ENCODE peak calls at places on chromosomes 7 and 10, in five cellular contexts. C is H9, T is H1, H is trophoblast cell, I is mesenchymal stem cell. O is an unnamed sample.

GRCh38 chr10:126841341-126841902 is 63.8 kb upstream of the DOCK1 start:
- DNase-seq in H (no peak), I (no peak), T (no peak), C (no peak), O (no peak)

GRCh38 chr10:30294506-30295280 is 54.4 kb downstream of the MTPAP start:
- DNase-seq in C (no peak), H (no peak), T (no peak), I (no peak), O (no peak)

GRCh38 chr7:105487559-105488218 is 34.4 kb downstream of the PUS7 start:
- DNase-seq in I (peak; percentile 82), C (no peak), T (no peak), H (peak; percentile 56), O (peak; percentile 2)

GRCh38 chr7:22332481-22332880 is 24.5 kb downstream of the RAPGEF5 start:
- DNase-seq in H (no peak), T (no peak), C (no peak), I (no peak), O (no peak)

GRCh38 chr10:91596821-91597396 is 36.0 kb downstream of the PPP1R3C start:
- DNase-seq in I (peak; percentile 74), T (no peak), C (no peak), H (no peak), O (no peak)

GRCh38 chr7:128409435-128410091 is at the start of gene IMPDH1:
- DNase-seq in T (no peak), I (peak; percentile 86), C (peak; percentile 92), H (peak; percentile 71), O (peak; percentile 86)

GRCh38 chr10:63720072-63720537 is 198.9 kb downstream of the REEP3 start:
- DNase-seq in I (peak; percentile 49), C (peak; percentile 57), H (peak; percentile 88), T (no peak), O (peak; percentile 52)

GRCh38 chr10:50807851-50808776 is 68.4 kb downstream of the ASAH2B start:
- DNase-seq in I (peak; percentile 4), T (no peak), H (peak; percentile 4), C (no peak), O (no peak)

GRCh38 chr7:6530626-6531491 is 20.4 kb downstream of the GRID2IP start:
- DNase-seq in C (peak; percentile 76), T (no peak), H (no peak), I (no peak), O (no peak)

GRCh38 chr10:6659451-6659850 is 79.4 kb upstream of the PRKCQ start:
- DNase-seq in T (no peak), H (peak; percentile 67), I (no peak), C (no peak), O (no peak)
- H3K18ac ChIP-seq in T (no peak overlapping the region), H (no peak overlapping the region), I (no peak overlapping the region), C (no peak overlapping the region), O (no peak overlapping the region)

DNA sequence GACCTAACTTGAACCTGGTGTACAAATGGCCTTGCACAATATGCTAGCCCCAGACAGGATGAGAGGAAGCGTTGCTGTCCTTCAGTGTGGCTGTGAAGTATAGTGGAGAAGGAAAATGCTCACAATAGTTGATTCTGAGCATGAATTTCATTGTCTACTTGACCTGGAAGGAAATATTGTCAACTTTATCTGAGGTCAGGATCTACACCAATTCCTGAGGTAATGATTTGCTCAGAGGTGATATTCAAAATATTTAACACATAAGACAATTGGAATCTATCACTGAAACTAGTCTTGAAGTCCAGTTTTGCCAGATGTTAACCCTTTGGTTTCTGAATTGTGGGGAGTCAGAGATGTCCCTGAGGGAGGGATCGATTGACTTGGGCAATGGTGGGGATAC is 20.9 kb upstream of the ICA1 start:
- DNase-seq in H (peak; percentile 48), I (no peak), C (no peak), T (no peak), O (no peak)
- H2BK12ac ChIP-seq in H (no peak overlapping the region), I (no peak overlapping the region), C (no peak overlapping the region), T (no peak overlapping the region), O (no peak overlapping the region)

GRCh38 chr7:66630529-66630928 is 1.8 kb downstream of the KCTD7 start:
- DNase-seq in H (no peak), C (no peak), I (no peak), T (no peak), O (no peak)
- H2AK5ac ChIP-seq in H (no peak overlapping the region), C (no peak overlapping the region), I (no peak overlapping the region), T (peak overlapping the region; percentile 17), O (no peak overlapping the region)

GRCh38 chr10:14820010-14820774 is 17.6 kb downstream of the CDNF start:
- DNase-seq in H (peak; percentile 95), I (peak; percentile 43), C (no peak), T (no peak), O (no peak)
- H3K18ac ChIP-seq in H (no peak overlapping the region), I (no peak overlapping the region), C (no peak overlapping the region), T (no peak overlapping the region), O (no peak overlapping the region)

GRCh38 chr7:120332433-120332832 is 59.5 kb downstream of the KCND2 start:
- DNase-seq in H (no peak), I (no peak), C (no peak), T (no peak), O (no peak)
- H2BK12ac ChIP-seq in H (no peak overlapping the region), I (no peak overlapping the region), C (no peak overlapping the region), T (no peak overlapping the region), O (no peak overlapping the region)

O was measured in neuronal stem cell.